ENCODE peak calls at places on chromosomes 7 and 10, in six cellular contexts. C, G, I, N, O and K are unnamed samples.

GRCh38 chr7:33673029-33673700 is 232.2 kb upstream of the BMPER start:
- DNase-seq in C (no peak), G (no peak), I (peak; percentile 64), N (no peak), O (no peak), K (no peak)

GRCh38 chr10:48602401-48603135 is 2.3 kb downstream of the ARHGAP22 start:
- DNase-seq in C (peak; percentile 29), G (no peak), I (no peak), N (no peak), O (no peak), K (no peak)

GRCh38 chr7:7851381-7851780 is 117.2 kb upstream of the GLCCI1 start:
- DNase-seq in C (no peak), G (no peak), I (no peak), N (no peak), O (no peak), K (no peak)

GRCh38 chr7:123612024-123612423 is 10.4 kb downstream of the ASB15 start:
- DNase-seq in C (no peak), G (no peak), I (no peak), N (no peak), O (no peak), K (no peak)

GRCh38 chr7:112050205-112050881 is 155.9 kb downstream of the DOCK4 start:
- DNase-seq in C (no peak), G (no peak), I (no peak), N (no peak), O (no peak), K (no peak)

GRCh38 chr10:69464801-69465401 is 13.6 kb downstream of the TSPAN15 start:
- DNase-seq in C (no peak), G (no peak), I (no peak), N (no peak), O (no peak), K (no peak)

GRCh38 chr10:46544989-46545791 is 11.3 kb downstream of the GPRIN2 start:
- DNase-seq in C (no peak), G (no peak), I (peak; percentile 83), N (no peak), O (no peak), K (no peak)

GRCh38 chr10:96803265-96803664 is 28.8 kb upstream of the LCOR start:
- DNase-seq in C (no peak), G (no peak), I (no peak), N (no peak), O (no peak), K (no peak)

GRCh38 chr7:37193087-37193774 is 255.4 kb downstream of the ELMO1 start:
- DNase-seq in C (no peak), G (no peak), I (no peak), N (no peak), O (no peak), K (peak; percentile 15)

GRCh38 chr10:6578221-6579192 is 1.6 kb downstream of the PRKCQ start:
- DNase-seq in C (no peak), G (no peak), I (no peak), N (no peak), O (no peak), K (no peak)

GRCh38 chr7:110224643-110225042 is 866.3 kb upstream of the LRRN3 start:
- DNase-seq in C (peak; percentile 2), G (no peak), I (no peak), N (no peak), O (no peak), K (no peak)

GRCh38 chr10:34736976-34737771 is 77.9 kb downstream of the PARD3 start:
- DNase-seq in C (no peak), G (no peak), I (peak; percentile 43), N (no peak), O (no peak), K (no peak)

GRCh38 chr7:69341288-69341687 is 257.0 kb upstream of the AUTS2 start:
- DNase-seq in C (no peak), G (no peak), I (no peak), N (no peak), O (no peak), K (no peak)

GRCh38 chr7:5214641-5215040 is 24.6 kb downstream of the WIPI2 start:
- DNase-seq in C (no peak), G (no peak), I (no peak), N (no peak), O (no peak), K (no peak)

GRCh38 chr7:5213286-5213645 is 23.2 kb downstream of the WIPI2 start:
- DNase-seq in C (no peak), G (no peak), I (no peak), N (no peak), O (no peak), K (no peak)

GRCh38 chr7:5216931-5217330 is 26.9 kb downstream of the WIPI2 start:
- DNase-seq in C (no peak), G (no peak), I (no peak), N (no peak), O (no peak), K (no peak)

GRCh38 chr7:5214236-5214635 is 24.2 kb downstream of the WIPI2 start:
- DNase-seq in C (no peak), G (no peak), I (no peak), N (no peak), O (no peak), K (no peak)

DNA sequence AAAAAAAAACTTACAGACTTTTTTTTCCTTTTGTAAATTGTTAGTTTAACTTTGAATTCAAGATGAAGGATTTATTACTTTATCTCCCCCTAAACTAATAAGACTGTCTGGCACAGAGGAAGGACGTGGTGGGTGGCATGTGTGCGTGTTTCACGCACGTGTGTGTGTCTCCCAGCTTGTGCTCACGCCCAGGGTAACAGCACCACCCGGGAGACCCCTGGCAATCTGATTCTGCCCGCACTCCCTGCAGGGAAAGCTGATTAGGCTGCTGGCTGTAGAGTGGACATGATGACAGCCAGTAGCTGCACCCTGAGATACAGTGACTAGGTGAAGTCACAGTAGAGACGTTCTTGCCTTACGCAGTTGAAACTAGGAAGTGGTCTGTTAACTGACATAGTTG is 25.3 kb downstream of the WIPI2 start:
- DNase-seq in C (no peak), G (no peak), I (no peak), N (no peak), O (no peak), K (no peak)
- H3K36me3 ChIP-seq in C (peaks cover 69% of the 10 kb centered on the region), G (peaks cover 91% of the 10 kb centered on the region), I (peaks cover 8% of the 10 kb centered on the region), N (peaks cover 52% of the 10 kb centered on the region), O (peaks cover 11% of the 10 kb centered on the region), K (peaks cover 77% of the 10 kb centered on the region)

DNA sequence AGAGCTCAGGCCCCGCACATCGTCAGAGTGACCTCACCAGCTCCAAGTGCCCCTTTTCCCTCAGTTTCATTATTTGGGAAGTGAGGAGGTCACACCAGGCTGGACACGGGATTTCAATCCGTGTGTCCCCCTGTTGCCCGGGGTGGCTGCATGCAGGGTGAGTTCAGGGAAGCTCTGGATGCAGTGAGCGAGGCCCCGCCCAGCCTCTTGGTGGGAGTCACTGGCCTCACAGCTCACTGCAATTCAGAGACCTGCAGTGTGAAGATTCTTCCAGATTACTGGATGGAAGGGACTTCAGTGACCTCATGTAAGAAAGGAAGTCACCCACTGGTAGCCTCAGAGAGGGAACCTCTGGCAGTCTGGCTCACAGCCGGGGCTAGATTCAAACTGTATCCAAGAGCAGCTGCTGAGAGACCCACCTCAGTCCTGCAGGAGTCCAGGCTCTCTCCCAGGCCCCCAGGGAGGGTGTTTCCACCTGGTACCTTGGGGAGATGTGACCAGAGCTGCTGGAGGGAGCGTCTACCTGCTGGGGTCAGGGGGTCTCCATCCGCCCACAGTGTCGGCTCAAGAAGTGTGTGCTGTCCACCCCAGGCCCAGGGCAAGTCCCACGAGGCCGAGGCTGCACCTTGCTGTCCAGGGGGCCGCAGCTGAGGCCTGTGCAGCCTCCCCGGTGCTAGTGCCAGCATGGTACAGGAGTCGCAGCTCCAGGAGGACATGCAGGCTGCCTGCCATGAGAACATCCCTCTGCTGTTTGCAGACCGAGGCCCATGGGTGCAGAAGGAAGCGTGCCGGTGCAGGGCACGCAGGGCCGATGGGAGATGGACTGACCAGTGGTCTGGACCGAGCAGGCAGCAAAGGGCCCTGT is 54.4 kb downstream of the MGMT start:
- DNase-seq in C (no peak), G (no peak), I (peak; percentile 74), N (no peak), O (no peak), K (no peak)
- H3K18ac ChIP-seq in C (no peak overlapping the region), G (peak overlapping the region; percentile 80), I (no peak overlapping the region), N (no peak overlapping the region), O (no peak overlapping the region), K (no peak overlapping the region)

DNA sequence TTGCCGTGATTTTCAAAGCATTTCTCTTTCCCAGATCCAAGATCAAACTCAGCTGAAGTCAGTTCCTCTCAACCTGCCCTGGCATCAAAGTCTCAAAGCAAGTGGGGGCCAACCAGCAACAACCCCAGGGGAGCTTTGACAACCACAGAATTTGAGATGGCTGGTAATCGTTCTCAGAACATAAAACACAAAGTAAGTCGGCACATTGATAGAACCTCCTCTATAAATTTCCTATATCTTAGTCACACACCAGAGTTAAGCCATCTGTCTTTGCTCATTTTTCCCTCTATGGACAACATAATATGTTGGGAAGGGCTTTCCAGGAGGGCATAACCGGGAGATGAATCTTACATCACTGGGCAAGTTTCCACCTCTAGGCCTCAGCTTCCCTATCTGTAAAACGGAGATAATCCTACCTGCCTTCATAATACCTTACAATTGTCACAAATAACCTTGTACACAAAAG is 1.2 kb upstream of the DNAJC9 start:
- DNase-seq in C (no peak), G (no peak), I (no peak), N (no peak), O (no peak), K (peak; percentile 13)
- H3K36me3 ChIP-seq in C (peaks cover 16% of the 10 kb centered on the region), G (peaks cover 74% of the 10 kb centered on the region), I (peaks cover 2% of the 10 kb centered on the region), N (peaks cover 23% of the 10 kb centered on the region), O (peaks cover 12% of the 10 kb centered on the region), K (peaks cover 45% of the 10 kb centered on the region)

GRCh38 chr7:44784364-44784763 is 12.1 kb upstream of the PPIA start:
- DNase-seq in C (no peak), G (no peak), I (no peak), N (no peak), O (no peak), K (no peak)
- H3K18ac ChIP-seq in C (no peak overlapping the region), G (no peak overlapping the region), I (no peak overlapping the region), N (no peak overlapping the region), O (no peak overlapping the region), K (no peak overlapping the region)

GRCh38 chr7:43878867-43879266 is 9.6 kb upstream of the MRPS24 start:
- DNase-seq in C (peak; percentile 37), G (no peak), I (no peak), N (no peak), O (no peak), K (no peak)
- H3K36me3 ChIP-seq in C (peaks cover 43% of the 10 kb centered on the region), G (peaks cover 77% of the 10 kb centered on the region), I (peaks cover 1% of the 10 kb centered on the region), N (peaks cover 35% of the 10 kb centered on the region), O (peaks cover 5% of the 10 kb centered on the region), K (peaks cover 79% of the 10 kb centered on the region)

GRCh38 chr10:52986120-52986519 is 213.5 kb upstream of the MBL2 start:
- DNase-seq in C (no peak), G (no peak), I (no peak), N (no peak), O (no peak), K (no peak)

GRCh38 chr10:52979295-52980025 is 206.9 kb upstream of the MBL2 start:
- DNase-seq in C (no peak), G (no peak), I (no peak), N (no peak), O (no peak), K (no peak)

DNA sequence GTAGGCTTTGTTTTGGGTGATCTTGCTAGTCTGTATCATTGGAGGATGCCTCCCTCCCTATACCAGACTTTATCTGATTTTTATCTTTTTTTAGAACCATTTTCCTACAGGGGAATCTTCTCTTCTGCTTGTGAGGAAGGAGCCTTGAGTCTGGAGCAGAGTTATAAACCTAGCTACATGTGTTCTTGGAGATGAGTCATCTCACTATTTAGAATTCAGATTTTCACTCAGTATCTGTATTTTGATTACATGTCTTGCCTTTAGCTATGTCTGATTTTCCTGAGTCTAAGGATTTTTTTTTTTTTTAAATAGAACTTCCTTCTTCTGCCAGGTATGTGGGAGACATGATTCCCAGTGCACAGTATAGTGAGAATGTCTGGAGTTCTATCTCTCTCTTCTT is 211.6 kb upstream of the MBL2 start:
- DNase-seq in C (peak; percentile 6), G (no peak), I (no peak), N (no peak), O (no peak), K (peak; percentile 13)
- H3K18ac ChIP-seq in C (no peak overlapping the region), G (no peak overlapping the region), I (no peak overlapping the region), N (no peak overlapping the region), O (no peak overlapping the region), K (no peak overlapping the region)